ENCODE peak calls at places on chromosomes 6 and 20, in eight cellular contexts. One of them, this sample, is unnamed.

GRCh38 chr6:160424256-160424655 is 76.1 kb downstream of the SLC22A3 start:
- DNase-seq in H54: no peak
- DNase-seq in Kasumi-1: no peak
- DNase-seq in fibroblast of pulmonary artery: no peak
- DNase-seq in iris pigment epithelial cell: no peak
- DNase-seq in naive thymus-derived CD4-positive, alpha-beta T cell: no peak
- DNase-seq in left colon: no peak
- DNase-seq in activated CD8-positive, alpha-beta T cell treated with anti-CD3 and anti-CD28 coated beads for 36 hours: no peak
- DNase-seq in this sample: no peak

GRCh38 chr6:67606905-67607828 is 1027.9 kb upstream of the ADGRB3 start:
- DNase-seq in H54: no peak
- DNase-seq in Kasumi-1: peak
- DNase-seq in fibroblast of pulmonary artery: peak
- DNase-seq in iris pigment epithelial cell: peak
- DNase-seq in naive thymus-derived CD4-positive, alpha-beta T cell: no peak
- DNase-seq in left colon: no peak
- DNase-seq in activated CD8-positive, alpha-beta T cell treated with anti-CD3 and anti-CD28 coated beads for 36 hours: no peak
- DNase-seq in this sample: no peak

GRCh38 chr6:32082951-32083350 is 26.2 kb downstream of the TNXB start:
- DNase-seq in H54: peak
- DNase-seq in Kasumi-1: no peak
- DNase-seq in fibroblast of pulmonary artery: peak
- DNase-seq in iris pigment epithelial cell: peak
- DNase-seq in naive thymus-derived CD4-positive, alpha-beta T cell: no peak
- DNase-seq in left colon: no peak
- DNase-seq in activated CD8-positive, alpha-beta T cell treated with anti-CD3 and anti-CD28 coated beads for 36 hours: no peak
- DNase-seq in this sample: peak

GRCh38 chr6:103284835-103285234 is 1574.9 kb downstream of the HACE1 start:
- DNase-seq in H54: no peak
- DNase-seq in Kasumi-1: no peak
- DNase-seq in fibroblast of pulmonary artery: no peak
- DNase-seq in iris pigment epithelial cell: no peak
- DNase-seq in naive thymus-derived CD4-positive, alpha-beta T cell: no peak
- DNase-seq in left colon: no peak
- DNase-seq in activated CD8-positive, alpha-beta T cell treated with anti-CD3 and anti-CD28 coated beads for 36 hours: no peak
- DNase-seq in this sample: no peak

GRCh38 chr6:3549314-3549940 is 92.6 kb upstream of the SLC22A23 start:
- DNase-seq in H54: no peak
- DNase-seq in Kasumi-1: no peak
- DNase-seq in fibroblast of pulmonary artery: no peak
- DNase-seq in iris pigment epithelial cell: no peak
- DNase-seq in naive thymus-derived CD4-positive, alpha-beta T cell: no peak
- DNase-seq in left colon: no peak
- DNase-seq in activated CD8-positive, alpha-beta T cell treated with anti-CD3 and anti-CD28 coated beads for 36 hours: no peak
- DNase-seq in this sample: no peak

GRCh38 chr20:45368221-45368980 is 5.4 kb downstream of the SYS1 start:
- DNase-seq in H54: no peak
- DNase-seq in Kasumi-1: peak
- DNase-seq in fibroblast of pulmonary artery: no peak
- DNase-seq in iris pigment epithelial cell: no peak
- DNase-seq in naive thymus-derived CD4-positive, alpha-beta T cell: peak
- DNase-seq in left colon: no peak
- DNase-seq in activated CD8-positive, alpha-beta T cell treated with anti-CD3 and anti-CD28 coated beads for 36 hours: peak
- DNase-seq in this sample: peak

GRCh38 chr20:53330744-53331143 is 262.9 kb downstream of the ZNF217 start:
- DNase-seq in H54: no peak
- DNase-seq in Kasumi-1: no peak
- DNase-seq in fibroblast of pulmonary artery: no peak
- DNase-seq in iris pigment epithelial cell: no peak
- DNase-seq in naive thymus-derived CD4-positive, alpha-beta T cell: no peak
- DNase-seq in left colon: no peak
- DNase-seq in activated CD8-positive, alpha-beta T cell treated with anti-CD3 and anti-CD28 coated beads for 36 hours: no peak
- DNase-seq in this sample: no peak

GRCh38 chr6:118712955-118713354 is 61.6 kb upstream of the CEP85L start:
- DNase-seq in H54: no peak
- DNase-seq in Kasumi-1: no peak
- DNase-seq in fibroblast of pulmonary artery: peak
- DNase-seq in iris pigment epithelial cell: peak
- DNase-seq in naive thymus-derived CD4-positive, alpha-beta T cell: no peak
- DNase-seq in left colon: no peak
- DNase-seq in activated CD8-positive, alpha-beta T cell treated with anti-CD3 and anti-CD28 coated beads for 36 hours: no peak
- DNase-seq in this sample: no peak

GRCh38 chr20:23689399-23689690 is 507 bp upstream of the CST4 start:
- DNase-seq in H54: no peak
- DNase-seq in Kasumi-1: no peak
- DNase-seq in fibroblast of pulmonary artery: no peak
- DNase-seq in iris pigment epithelial cell: no peak
- DNase-seq in naive thymus-derived CD4-positive, alpha-beta T cell: no peak
- DNase-seq in left colon: no peak
- DNase-seq in activated CD8-positive, alpha-beta T cell treated with anti-CD3 and anti-CD28 coated beads for 36 hours: no peak
- DNase-seq in this sample: no peak

GRCh38 chr20:869606-870005 is 36.1 kb downstream of the FAM110A start:
- DNase-seq in H54: no peak
- DNase-seq in Kasumi-1: no peak
- DNase-seq in fibroblast of pulmonary artery: no peak
- DNase-seq in iris pigment epithelial cell: no peak
- DNase-seq in naive thymus-derived CD4-positive, alpha-beta T cell: no peak
- DNase-seq in left colon: no peak
- DNase-seq in activated CD8-positive, alpha-beta T cell treated with anti-CD3 and anti-CD28 coated beads for 36 hours: no peak
- DNase-seq in this sample: no peak

GRCh38 chr6:148238713-148239112 is 103.9 kb upstream of the SASH1 start:
- DNase-seq in H54: no peak
- DNase-seq in Kasumi-1: no peak
- DNase-seq in fibroblast of pulmonary artery: no peak
- DNase-seq in iris pigment epithelial cell: no peak
- DNase-seq in naive thymus-derived CD4-positive, alpha-beta T cell: no peak
- DNase-seq in left colon: no peak
- DNase-seq in activated CD8-positive, alpha-beta T cell treated with anti-CD3 and anti-CD28 coated beads for 36 hours: no peak
- DNase-seq in this sample: no peak

GRCh38 chr20:62219992-62220665 is at the start of gene HRH3:
- DNase-seq in H54: no peak
- DNase-seq in Kasumi-1: peak
- DNase-seq in fibroblast of pulmonary artery: peak
- DNase-seq in iris pigment epithelial cell: no peak
- DNase-seq in naive thymus-derived CD4-positive, alpha-beta T cell: peak
- DNase-seq in left colon: peak
- DNase-seq in activated CD8-positive, alpha-beta T cell treated with anti-CD3 and anti-CD28 coated beads for 36 hours: no peak
- DNase-seq in this sample: peak

GRCh38 chr20:2708073-2708415 is 15.5 kb downstream of the EBF4 start:
- DNase-seq in H54: no peak
- DNase-seq in Kasumi-1: no peak
- DNase-seq in fibroblast of pulmonary artery: no peak
- DNase-seq in iris pigment epithelial cell: no peak
- DNase-seq in naive thymus-derived CD4-positive, alpha-beta T cell: no peak
- DNase-seq in left colon: no peak
- DNase-seq in activated CD8-positive, alpha-beta T cell treated with anti-CD3 and anti-CD28 coated beads for 36 hours: no peak
- DNase-seq in this sample: no peak

GRCh38 chr6:128390168-128390567 is 130.2 kb downstream of the PTPRK start:
- DNase-seq in H54: no peak
- DNase-seq in Kasumi-1: no peak
- DNase-seq in fibroblast of pulmonary artery: no peak
- DNase-seq in iris pigment epithelial cell: no peak
- DNase-seq in naive thymus-derived CD4-positive, alpha-beta T cell: no peak
- DNase-seq in left colon: no peak
- DNase-seq in activated CD8-positive, alpha-beta T cell treated with anti-CD3 and anti-CD28 coated beads for 36 hours: no peak
- DNase-seq in this sample: no peak

GRCh38 chr20:23420943-23421925 is at the start of gene NAPB:
- DNase-seq in H54: peak
- DNase-seq in Kasumi-1: peak
- DNase-seq in fibroblast of pulmonary artery: peak
- DNase-seq in iris pigment epithelial cell: peak
- DNase-seq in naive thymus-derived CD4-positive, alpha-beta T cell: peak
- DNase-seq in left colon: peak
- DNase-seq in activated CD8-positive, alpha-beta T cell treated with anti-CD3 and anti-CD28 coated beads for 36 hours: peak
- DNase-seq in this sample: peak

GRCh38 chr20:59170406-59171349 is 7.1 kb downstream of the ZNF831 start:
- DNase-seq in H54: no peak
- DNase-seq in Kasumi-1: no peak
- DNase-seq in fibroblast of pulmonary artery: no peak
- DNase-seq in iris pigment epithelial cell: no peak
- DNase-seq in naive thymus-derived CD4-positive, alpha-beta T cell: no peak
- DNase-seq in left colon: peak
- DNase-seq in activated CD8-positive, alpha-beta T cell treated with anti-CD3 and anti-CD28 coated beads for 36 hours: no peak
- DNase-seq in this sample: no peak

GRCh38 chr6:153595903-153596302 is 443.1 kb upstream of the OPRM1 start:
- DNase-seq in H54: no peak
- DNase-seq in Kasumi-1: no peak
- DNase-seq in fibroblast of pulmonary artery: peak
- DNase-seq in iris pigment epithelial cell: peak
- DNase-seq in naive thymus-derived CD4-positive, alpha-beta T cell: no peak
- DNase-seq in left colon: no peak
- DNase-seq in activated CD8-positive, alpha-beta T cell treated with anti-CD3 and anti-CD28 coated beads for 36 hours: no peak
- DNase-seq in this sample: no peak

GRCh38 chr6:122407712-122408111 is 8.3 kb downstream of the HSF2 start:
- DNase-seq in H54: no peak
- DNase-seq in Kasumi-1: no peak
- DNase-seq in fibroblast of pulmonary artery: no peak
- DNase-seq in iris pigment epithelial cell: no peak
- DNase-seq in naive thymus-derived CD4-positive, alpha-beta T cell: no peak
- DNase-seq in left colon: no peak
- DNase-seq in activated CD8-positive, alpha-beta T cell treated with anti-CD3 and anti-CD28 coated beads for 36 hours: no peak
- DNase-seq in this sample: no peak

GRCh38 chr6:122775975-122776374 is 3.5 kb upstream of the FABP7 start:
- DNase-seq in H54: no peak
- DNase-seq in Kasumi-1: no peak
- DNase-seq in fibroblast of pulmonary artery: no peak
- DNase-seq in iris pigment epithelial cell: no peak
- DNase-seq in naive thymus-derived CD4-positive, alpha-beta T cell: no peak
- DNase-seq in left colon: no peak
- DNase-seq in activated CD8-positive, alpha-beta T cell treated with anti-CD3 and anti-CD28 coated beads for 36 hours: no peak
- DNase-seq in this sample: no peak

GRCh38 chr20:37640600-37641561 is 52.9 kb upstream of the CTNNBL1 start:
- DNase-seq in H54: no peak
- DNase-seq in Kasumi-1: no peak
- DNase-seq in fibroblast of pulmonary artery: peak
- DNase-seq in iris pigment epithelial cell: no peak
- DNase-seq in naive thymus-derived CD4-positive, alpha-beta T cell: no peak
- DNase-seq in left colon: no peak
- DNase-seq in activated CD8-positive, alpha-beta T cell treated with anti-CD3 and anti-CD28 coated beads for 36 hours: no peak
- DNase-seq in this sample: no peak

GRCh38 chr6:116536216-116536621 is 9.3 kb downstream of the TRAPPC3L start:
- DNase-seq in H54: no peak
- DNase-seq in Kasumi-1: peak
- DNase-seq in fibroblast of pulmonary artery: peak
- DNase-seq in iris pigment epithelial cell: peak
- DNase-seq in naive thymus-derived CD4-positive, alpha-beta T cell: peak
- DNase-seq in left colon: no peak
- DNase-seq in activated CD8-positive, alpha-beta T cell treated with anti-CD3 and anti-CD28 coated beads for 36 hours: peak
- DNase-seq in this sample: no peak

GRCh38 chr6:3825331-3825831 is 23.8 kb upstream of the FAM50B start:
- DNase-seq in H54: peak
- DNase-seq in Kasumi-1: no peak
- DNase-seq in fibroblast of pulmonary artery: peak
- DNase-seq in iris pigment epithelial cell: peak
- DNase-seq in naive thymus-derived CD4-positive, alpha-beta T cell: no peak
- DNase-seq in left colon: no peak
- DNase-seq in activated CD8-positive, alpha-beta T cell treated with anti-CD3 and anti-CD28 coated beads for 36 hours: no peak
- DNase-seq in this sample: no peak

GRCh38 chr20:64055893-64056638 is 6.6 kb upstream of the SOX18 start:
- DNase-seq in H54: no peak
- DNase-seq in Kasumi-1: no peak
- DNase-seq in fibroblast of pulmonary artery: peak
- DNase-seq in iris pigment epithelial cell: no peak
- DNase-seq in naive thymus-derived CD4-positive, alpha-beta T cell: no peak
- DNase-seq in left colon: no peak
- DNase-seq in activated CD8-positive, alpha-beta T cell treated with anti-CD3 and anti-CD28 coated beads for 36 hours: no peak
- DNase-seq in this sample: no peak

GRCh38 chr6:15817100-15817499 is 154.3 kb upstream of the DTNBP1 start:
- DNase-seq in H54: no peak
- DNase-seq in Kasumi-1: no peak
- DNase-seq in fibroblast of pulmonary artery: no peak
- DNase-seq in iris pigment epithelial cell: no peak
- DNase-seq in naive thymus-derived CD4-positive, alpha-beta T cell: no peak
- DNase-seq in left colon: no peak
- DNase-seq in activated CD8-positive, alpha-beta T cell treated with anti-CD3 and anti-CD28 coated beads for 36 hours: no peak
- DNase-seq in this sample: no peak

GRCh38 chr6:134982161-134982560 is 32.3 kb upstream of the ALDH8A1 start:
- DNase-seq in H54: no peak
- DNase-seq in Kasumi-1: no peak
- DNase-seq in fibroblast of pulmonary artery: no peak
- DNase-seq in iris pigment epithelial cell: no peak
- DNase-seq in naive thymus-derived CD4-positive, alpha-beta T cell: no peak
- DNase-seq in left colon: no peak
- DNase-seq in activated CD8-positive, alpha-beta T cell treated with anti-CD3 and anti-CD28 coated beads for 36 hours: no peak
- DNase-seq in this sample: no peak

GRCh38 chr6:61886608-61887259 is 399.3 kb downstream of the KHDRBS2 start:
- DNase-seq in H54: no peak
- DNase-seq in Kasumi-1: peak
- DNase-seq in fibroblast of pulmonary artery: no peak
- DNase-seq in iris pigment epithelial cell: no peak
- DNase-seq in naive thymus-derived CD4-positive, alpha-beta T cell: no peak
- DNase-seq in left colon: no peak
- DNase-seq in activated CD8-positive, alpha-beta T cell treated with anti-CD3 and anti-CD28 coated beads for 36 hours: no peak
- DNase-seq in this sample: no peak

GRCh38 chr20:54174452-54175175 is 828 bp upstream of the CYP24A1 start:
- DNase-seq in H54: no peak
- DNase-seq in Kasumi-1: no peak
- DNase-seq in fibroblast of pulmonary artery: no peak
- DNase-seq in iris pigment epithelial cell: no peak
- DNase-seq in naive thymus-derived CD4-positive, alpha-beta T cell: no peak
- DNase-seq in left colon: no peak
- DNase-seq in activated CD8-positive, alpha-beta T cell treated with anti-CD3 and anti-CD28 coated beads for 36 hours: no peak
- DNase-seq in this sample: no peak

GRCh38 chr6:115969930-115970273 is 90.8 kb downstream of the FRK start:
- DNase-seq in H54: no peak
- DNase-seq in Kasumi-1: no peak
- DNase-seq in fibroblast of pulmonary artery: peak
- DNase-seq in iris pigment epithelial cell: no peak
- DNase-seq in naive thymus-derived CD4-positive, alpha-beta T cell: no peak
- DNase-seq in left colon: no peak
- DNase-seq in activated CD8-positive, alpha-beta T cell treated with anti-CD3 and anti-CD28 coated beads for 36 hours: no peak
- DNase-seq in this sample: no peak

GRCh38 chr6:152057832-152058498 is 250.5 kb downstream of the ESR1 start:
- DNase-seq in H54: no peak
- DNase-seq in Kasumi-1: no peak
- DNase-seq in fibroblast of pulmonary artery: no peak
- DNase-seq in iris pigment epithelial cell: no peak
- DNase-seq in naive thymus-derived CD4-positive, alpha-beta T cell: no peak
- DNase-seq in left colon: no peak
- DNase-seq in activated CD8-positive, alpha-beta T cell treated with anti-CD3 and anti-CD28 coated beads for 36 hours: no peak
- DNase-seq in this sample: peak

This sample was measured in activated CD4-positive, alpha-beta memory T cell treated with anti-CD3 and anti-CD28 coated beads for 36 hours.